ENCODE peak calls at places on chromosomes 6 and 20, in eight cellular contexts. P, J, B, X, O, W, Z and N are unnamed samples.

GRCh38 chr6:161736341-161736740 is 462.5 kb upstream of the AGPAT4 start:
- DNase-seq in P (no peak), J (no peak), B (no peak), X (no peak), O (no peak), W (no peak), Z (no peak), N (no peak)

GRCh38 chr6:115712562-115712961 is 348.1 kb downstream of the FRK start:
- DNase-seq in P (no peak), J (no peak), B (no peak), X (no peak), O (no peak), W (no peak), Z (no peak), N (no peak)

GRCh38 chr20:58706975-58707681 is 14.5 kb downstream of the NPEPL1 start:
- DNase-seq in P (no peak), J (no peak), B (no peak), X (no peak), O (no peak), W (no peak), Z (no peak), N (peak)

GRCh38 chr6:56361812-56362211 is 114.4 kb upstream of the COL21A1 start:
- DNase-seq in P (no peak), J (no peak), B (no peak), X (no peak), O (no peak), W (peak), Z (no peak), N (no peak)

GRCh38 chr6:16273266-16273665 is 34.9 kb downstream of the GMPR start:
- DNase-seq in P (peak), J (peak), B (no peak), X (no peak), O (no peak), W (no peak), Z (peak), N (no peak)

GRCh38 chr20:14337400-14338171 is at the start of gene FLRT3:
- DNase-seq in P (peak), J (peak), B (peak), X (peak), O (peak), W (peak), Z (peak), N (peak)

GRCh38 chr6:53703047-53703446 is 37.5 kb upstream of the KLHL31 start:
- DNase-seq in P (no peak), J (no peak), B (no peak), X (no peak), O (no peak), W (no peak), Z (no peak), N (no peak)

GRCh38 chr20:61963149-61963548 is 102.5 kb downstream of the TAF4 start:
- DNase-seq in P (no peak), J (no peak), B (no peak), X (no peak), O (no peak), W (no peak), Z (no peak), N (peak)

GRCh38 chr20:46350201-46350985 is 42.1 kb upstream of the CDH22 start:
- DNase-seq in P (peak), J (peak), B (no peak), X (no peak), O (peak), W (no peak), Z (peak), N (no peak)

GRCh38 chr20:24983896-24984295 is 8.7 kb downstream of the APMAP start:
- DNase-seq in P (no peak), J (no peak), B (no peak), X (no peak), O (no peak), W (no peak), Z (no peak), N (peak)

GRCh38 chr6:38603966-38604365 is 35.8 kb downstream of the BTBD9 start:
- DNase-seq in P (no peak), J (no peak), B (no peak), X (no peak), O (no peak), W (no peak), Z (peak), N (no peak)

GRCh38 chr6:138105446-138105845 is 1.8 kb downstream of the PERP start:
- DNase-seq in P (no peak), J (no peak), B (no peak), X (no peak), O (no peak), W (no peak), Z (no peak), N (no peak)

GRCh38 chr20:45545754-45546453 is 1.3 kb downstream of the EPPIN start:
- DNase-seq in P (peak), J (peak), B (no peak), X (no peak), O (no peak), W (no peak), Z (peak), N (no peak)

GRCh38 chr6:131394768-131395432 is 178.1 kb upstream of the ARG1 start:
- DNase-seq in P (no peak), J (no peak), B (no peak), X (no peak), O (no peak), W (no peak), Z (no peak), N (no peak)
- TF ChIP-seq CTCF in P (no peak), J (no peak), B (no peak), X (no peak), O (no peak), W (no peak), Z (no peak), N (no peak)

GRCh38 chr20:50850721-50851286 is 55.9 kb downstream of the BCAS4 start:
- DNase-seq in P (no peak), J (no peak), B (no peak), X (no peak), O (no peak), W (no peak), Z (no peak), N (no peak)
- TF ChIP-seq CTCF in P (no peak), J (no peak), B (no peak), X (no peak), O (no peak), W (no peak), Z (no peak), N (no peak)

DNA sequence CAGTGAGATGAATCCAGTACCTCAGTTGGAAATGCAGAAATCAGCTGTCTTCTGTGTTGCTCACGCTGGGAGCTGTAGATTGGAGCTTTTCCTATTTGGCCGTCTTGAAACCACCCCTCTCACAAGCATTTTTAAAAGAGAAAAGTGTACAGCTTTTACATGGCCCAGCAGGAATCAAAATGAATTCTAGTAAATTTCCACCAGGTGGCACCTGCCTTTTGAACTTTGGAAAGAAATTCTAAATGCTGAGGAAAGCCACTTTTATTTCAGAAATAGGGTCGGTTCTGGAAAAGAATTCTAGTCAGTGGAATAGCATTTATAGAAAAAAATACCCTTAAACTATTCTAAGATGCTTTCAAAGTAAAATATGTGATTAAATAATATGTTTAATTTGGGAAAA is 647.8 kb downstream of the CD109 start:
- DNase-seq in P (peak), J (no peak), B (no peak), X (no peak), O (no peak), W (no peak), Z (peak), N (no peak)
- TF ChIP-seq CTCF in P (peak), J (peak), B (no peak), X (no peak), O (peak), W (peak), Z (peak), N (peak)

GRCh38 chr6:32108094-32108627 is 977 bp downstream of the TNXB start:
- DNase-seq in P (no peak), J (peak), B (no peak), X (peak), O (no peak), W (peak), Z (peak), N (no peak)

GRCh38 chr6:32110632-32111031 is 1.5 kb upstream of the TNXB start:
- DNase-seq in P (no peak), J (no peak), B (no peak), X (peak), O (no peak), W (peak), Z (no peak), N (no peak)

GRCh38 chr6:32109765-32110160 is 625 bp upstream of the TNXB start:
- DNase-seq in P (no peak), J (no peak), B (no peak), X (no peak), O (no peak), W (no peak), Z (no peak), N (no peak)

GRCh38 chr6:32108727-32109113 is 418 bp downstream of the TNXB start:
- DNase-seq in P (no peak), J (no peak), B (no peak), X (no peak), O (no peak), W (no peak), Z (no peak), N (no peak)

DNA sequence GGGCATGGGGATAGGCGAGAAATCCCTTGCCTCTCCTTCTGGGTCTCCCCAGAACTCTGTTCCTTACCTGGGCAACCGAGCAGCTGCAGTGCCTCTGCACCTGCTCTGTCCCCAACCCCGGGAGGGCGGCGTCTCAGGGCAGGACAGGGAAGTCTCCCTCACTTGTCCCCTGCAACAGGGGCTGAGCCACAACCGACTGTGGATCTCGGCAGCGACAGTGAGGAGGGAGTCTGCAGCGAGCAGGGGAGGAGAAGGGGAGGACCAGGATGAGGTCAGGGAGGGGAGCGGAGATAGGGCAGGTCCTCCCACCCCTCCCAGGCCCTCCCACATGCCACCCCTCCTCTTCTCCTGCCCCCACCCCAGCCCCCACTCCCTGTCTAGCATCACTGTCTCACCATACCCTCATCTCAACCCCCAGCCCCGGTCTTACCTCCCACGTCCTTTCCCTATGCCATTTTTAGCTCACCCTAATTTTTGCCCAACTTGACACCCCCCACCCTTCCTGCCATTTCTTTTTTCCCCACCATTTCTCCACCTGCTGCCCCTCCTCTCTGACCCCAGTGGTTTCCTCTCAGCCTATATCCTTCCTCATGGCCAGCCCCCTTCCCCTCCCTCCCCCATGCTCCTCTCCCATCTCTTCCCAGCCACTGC is at the start of gene TNXB:
- DNase-seq in P (no peak), J (no peak), B (no peak), X (peak), O (no peak), W (peak), Z (no peak), N (no peak)
- TF ChIP-seq CTCF in P (no peak), J (no peak), B (no peak), X (no peak), O (no peak), W (no peak), Z (no peak), N (no peak)

GRCh38 chr20:47754946-47755652 is 30.2 kb downstream of the SULF2 start:
- DNase-seq in P (no peak), J (no peak), B (no peak), X (no peak), O (no peak), W (no peak), Z (no peak), N (no peak)
- TF ChIP-seq CTCF in P (no peak), J (no peak), B (no peak), X (no peak), O (no peak), W (no peak), Z (no peak), N (no peak)

GRCh38 chr6:163711615-163712568 is 297.4 kb downstream of the QKI start:
- DNase-seq in P (no peak), J (peak), B (peak), X (peak), O (no peak), W (peak), Z (no peak), N (no peak)
- TF ChIP-seq CTCF in P (no peak), J (no peak), B (peak), X (peak), O (peak), W (no peak), Z (peak), N (no peak)

GRCh38 chr6:65569505-65569904 is 137.5 kb downstream of the EYS start:
- DNase-seq in P (no peak), J (no peak), B (no peak), X (no peak), O (no peak), W (no peak), Z (no peak), N (no peak)
- TF ChIP-seq CTCF in P (no peak), J (no peak), B (no peak), X (no peak), O (no peak), W (no peak), Z (no peak), N (no peak)

GRCh38 chr20:881051-881820 is 34.9 kb downstream of the ANGPT4 start:
- DNase-seq in P (peak), J (peak), B (no peak), X (no peak), O (no peak), W (no peak), Z (peak), N (no peak)
- TF ChIP-seq CTCF in P (no peak), J (no peak), B (no peak), X (no peak), O (no peak), W (no peak), Z (no peak), N (no peak)

DNA sequence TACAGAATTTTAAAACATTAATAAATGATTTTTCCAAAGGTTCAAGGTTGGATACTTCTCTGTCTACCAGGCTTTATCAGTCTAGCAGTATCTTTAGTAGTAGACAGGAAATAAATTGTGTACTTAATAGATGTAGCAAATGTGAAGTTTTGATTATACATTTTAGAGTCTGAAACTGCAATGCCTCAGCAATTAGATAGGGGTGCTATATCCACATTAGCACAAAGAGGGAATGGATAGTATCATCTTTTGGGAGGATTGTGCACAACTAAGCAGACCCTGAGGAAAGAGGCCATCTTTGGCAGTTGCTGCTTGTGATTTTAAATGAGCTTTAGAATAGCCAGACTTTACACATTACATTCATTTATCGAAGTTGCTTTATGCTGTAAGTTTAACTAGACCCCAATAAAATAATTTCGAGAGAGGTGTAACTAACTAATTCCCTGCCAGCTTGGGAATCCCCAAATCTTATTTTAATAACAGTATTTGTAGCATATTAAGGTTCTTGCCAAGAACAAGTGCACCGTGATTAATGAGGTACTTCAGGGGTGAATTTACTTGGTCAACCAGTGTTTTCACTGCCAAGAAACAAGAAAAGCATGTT is 2.8 kb downstream of the KCNQ5 start:
- DNase-seq in P (peak), J (no peak), B (no peak), X (no peak), O (no peak), W (no peak), Z (peak), N (no peak)
- TF ChIP-seq CTCF in P (peak), J (peak), B (peak), X (peak), O (peak), W (peak), Z (peak), N (peak)